ENCODE peak calls at places on chromosomes 12 and 14, in eight cellular contexts. One of them, this sample, is unnamed. For H3K9me3, the result is how much of the 10 kb centered on the place peaks cover.

GRCh38 chr12:42565633-42566032 is 23.9 kb downstream of the PRICKLE1 start:
- DNase-seq in AG04450: no peak
- DNase-seq in mucosa of descending colon: no peak
- DNase-seq in stomach: no peak
- DNase-seq in heart left ventricle: no peak
- DNase-seq in esophagus squamous epithelium: no peak
- DNase-seq in tibial nerve: no peak
- DNase-seq in breast epithelium: no peak
- DNase-seq in this sample: no peak

GRCh38 chr12:4806439-4807115 is 86.4 kb downstream of the GALNT8 start:
- DNase-seq in AG04450: no peak
- DNase-seq in mucosa of descending colon: no peak
- DNase-seq in stomach: no peak
- DNase-seq in heart left ventricle: no peak
- DNase-seq in esophagus squamous epithelium: no peak
- DNase-seq in tibial nerve: no peak
- DNase-seq in breast epithelium: no peak
- DNase-seq in this sample: no peak

GRCh38 chr12:11730299-11731041 is 81.0 kb downstream of the ETV6 start:
- DNase-seq in AG04450: no peak
- DNase-seq in mucosa of descending colon: peak
- DNase-seq in stomach: peak
- DNase-seq in heart left ventricle: no peak
- DNase-seq in esophagus squamous epithelium: no peak
- DNase-seq in tibial nerve: no peak
- DNase-seq in breast epithelium: peak
- DNase-seq in this sample: no peak

GRCh38 chr12:49885118-49885517 is 18.6 kb downstream of the FAIM2 start:
- DNase-seq in AG04450: no peak
- DNase-seq in mucosa of descending colon: no peak
- DNase-seq in stomach: no peak
- DNase-seq in heart left ventricle: no peak
- DNase-seq in esophagus squamous epithelium: no peak
- DNase-seq in tibial nerve: no peak
- DNase-seq in breast epithelium: no peak
- DNase-seq in this sample: no peak

GRCh38 chr12:12070674-12071661 is at the start of gene BCL2L14:
- DNase-seq in AG04450: no peak
- DNase-seq in mucosa of descending colon: no peak
- DNase-seq in stomach: no peak
- DNase-seq in heart left ventricle: no peak
- DNase-seq in esophagus squamous epithelium: no peak
- DNase-seq in tibial nerve: no peak
- DNase-seq in breast epithelium: no peak
- DNase-seq in this sample: no peak

GRCh38 chr12:131808744-131809371 is 19.3 kb upstream of the MMP17 start:
- DNase-seq in AG04450: no peak
- DNase-seq in mucosa of descending colon: peak
- DNase-seq in stomach: no peak
- DNase-seq in heart left ventricle: peak
- DNase-seq in esophagus squamous epithelium: no peak
- DNase-seq in tibial nerve: no peak
- DNase-seq in breast epithelium: no peak
- DNase-seq in this sample: peak

GRCh38 chr12:119949145-119949544 is 39.9 kb upstream of the BICDL1 start:
- DNase-seq in AG04450: no peak
- DNase-seq in mucosa of descending colon: no peak
- DNase-seq in stomach: peak
- DNase-seq in heart left ventricle: no peak
- DNase-seq in esophagus squamous epithelium: no peak
- DNase-seq in tibial nerve: no peak
- DNase-seq in breast epithelium: no peak
- DNase-seq in this sample: no peak

GRCh38 chr12:91196436-91196835 is 13.8 kb upstream of the DCN start:
- DNase-seq in AG04450: no peak
- DNase-seq in mucosa of descending colon: no peak
- DNase-seq in stomach: no peak
- DNase-seq in heart left ventricle: no peak
- DNase-seq in esophagus squamous epithelium: no peak
- DNase-seq in tibial nerve: no peak
- DNase-seq in breast epithelium: no peak
- DNase-seq in this sample: no peak

GRCh38 chr14:63508033-63508432 is 35.1 kb downstream of the PPP2R5E start:
- DNase-seq in AG04450: no peak
- DNase-seq in mucosa of descending colon: no peak
- DNase-seq in stomach: no peak
- DNase-seq in heart left ventricle: no peak
- DNase-seq in esophagus squamous epithelium: no peak
- DNase-seq in tibial nerve: no peak
- DNase-seq in breast epithelium: no peak
- DNase-seq in this sample: no peak

GRCh38 chr12:15620726-15621125 is 168.5 kb downstream of the EPS8 start:
- DNase-seq in AG04450: no peak
- DNase-seq in mucosa of descending colon: no peak
- DNase-seq in stomach: no peak
- DNase-seq in heart left ventricle: no peak
- DNase-seq in esophagus squamous epithelium: no peak
- DNase-seq in tibial nerve: no peak
- DNase-seq in breast epithelium: no peak
- DNase-seq in this sample: no peak

GRCh38 chr14:60734465-60735242 is at the start of gene MNAT1:
- DNase-seq in AG04450: peak
- DNase-seq in mucosa of descending colon: peak
- DNase-seq in stomach: peak
- DNase-seq in heart left ventricle: peak
- DNase-seq in esophagus squamous epithelium: peak
- DNase-seq in tibial nerve: peak
- DNase-seq in breast epithelium: peak
- DNase-seq in this sample: peak

GRCh38 chr14:99749142-99749541 is 44.1 kb upstream of the EML1 start:
- DNase-seq in AG04450: no peak
- DNase-seq in mucosa of descending colon: no peak
- DNase-seq in stomach: no peak
- DNase-seq in heart left ventricle: no peak
- DNase-seq in esophagus squamous epithelium: no peak
- DNase-seq in tibial nerve: no peak
- DNase-seq in breast epithelium: no peak
- DNase-seq in this sample: no peak

GRCh38 chr12:107344035-107344808 is 250.9 kb upstream of the CRY1 start:
- DNase-seq in AG04450: no peak
- DNase-seq in mucosa of descending colon: no peak
- DNase-seq in stomach: no peak
- DNase-seq in heart left ventricle: no peak
- DNase-seq in esophagus squamous epithelium: no peak
- DNase-seq in tibial nerve: no peak
- DNase-seq in breast epithelium: no peak
- DNase-seq in this sample: no peak

GRCh38 chr12:11839093-11839641 is 189.7 kb downstream of the ETV6 start:
- DNase-seq in AG04450: no peak
- DNase-seq in mucosa of descending colon: no peak
- DNase-seq in stomach: no peak
- DNase-seq in heart left ventricle: peak
- DNase-seq in esophagus squamous epithelium: no peak
- DNase-seq in tibial nerve: no peak
- DNase-seq in breast epithelium: no peak
- DNase-seq in this sample: peak

GRCh38 chr12:63882844-63883243 is 38.3 kb downstream of the SRGAP1 start:
- DNase-seq in AG04450: peak
- DNase-seq in mucosa of descending colon: no peak
- DNase-seq in stomach: no peak
- DNase-seq in heart left ventricle: peak
- DNase-seq in esophagus squamous epithelium: no peak
- DNase-seq in tibial nerve: no peak
- DNase-seq in breast epithelium: no peak
- DNase-seq in this sample: no peak

GRCh38 chr12:82314406-82314892 is 43.7 kb downstream of the CCDC59 start:
- DNase-seq in AG04450: no peak
- DNase-seq in mucosa of descending colon: peak
- DNase-seq in stomach: peak
- DNase-seq in heart left ventricle: no peak
- DNase-seq in esophagus squamous epithelium: no peak
- DNase-seq in tibial nerve: no peak
- DNase-seq in breast epithelium: no peak
- DNase-seq in this sample: peak

DNA sequence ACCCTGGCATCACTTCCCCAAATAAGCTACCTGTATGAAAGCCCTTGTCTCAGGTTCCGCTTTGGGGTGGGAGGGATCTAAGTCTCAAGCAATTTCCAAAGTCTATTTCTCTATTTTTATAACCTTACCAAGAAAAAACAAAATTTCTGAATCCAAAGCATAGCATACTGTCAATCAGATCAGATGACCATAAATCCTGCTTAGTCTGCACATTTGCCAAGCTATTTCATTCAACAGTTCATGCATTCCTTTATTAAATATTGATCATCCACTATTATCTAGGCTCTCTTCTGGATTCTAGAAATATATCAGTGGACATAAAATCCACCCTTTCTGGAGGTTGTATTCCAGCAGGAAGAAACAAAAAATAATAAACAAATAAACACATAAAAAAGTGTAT is 263.5 kb upstream of the USP15 start:
- DNase-seq in AG04450: no peak
- DNase-seq in mucosa of descending colon: no peak
- DNase-seq in stomach: no peak
- DNase-seq in heart left ventricle: no peak
- DNase-seq in esophagus squamous epithelium: no peak
- DNase-seq in tibial nerve: no peak
- DNase-seq in breast epithelium: no peak
- DNase-seq in this sample: no peak
- H3K9me3 ChIP-seq in AG04450: under half
- H3K9me3 ChIP-seq in mucosa of descending colon: under half
- H3K9me3 ChIP-seq in stomach: under half
- H3K9me3 ChIP-seq in heart left ventricle: under half
- H3K9me3 ChIP-seq in esophagus squamous epithelium: under half
- H3K9me3 ChIP-seq in tibial nerve: under half
- H3K9me3 ChIP-seq in breast epithelium: under half
- H3K9me3 ChIP-seq in this sample: under half

DNA sequence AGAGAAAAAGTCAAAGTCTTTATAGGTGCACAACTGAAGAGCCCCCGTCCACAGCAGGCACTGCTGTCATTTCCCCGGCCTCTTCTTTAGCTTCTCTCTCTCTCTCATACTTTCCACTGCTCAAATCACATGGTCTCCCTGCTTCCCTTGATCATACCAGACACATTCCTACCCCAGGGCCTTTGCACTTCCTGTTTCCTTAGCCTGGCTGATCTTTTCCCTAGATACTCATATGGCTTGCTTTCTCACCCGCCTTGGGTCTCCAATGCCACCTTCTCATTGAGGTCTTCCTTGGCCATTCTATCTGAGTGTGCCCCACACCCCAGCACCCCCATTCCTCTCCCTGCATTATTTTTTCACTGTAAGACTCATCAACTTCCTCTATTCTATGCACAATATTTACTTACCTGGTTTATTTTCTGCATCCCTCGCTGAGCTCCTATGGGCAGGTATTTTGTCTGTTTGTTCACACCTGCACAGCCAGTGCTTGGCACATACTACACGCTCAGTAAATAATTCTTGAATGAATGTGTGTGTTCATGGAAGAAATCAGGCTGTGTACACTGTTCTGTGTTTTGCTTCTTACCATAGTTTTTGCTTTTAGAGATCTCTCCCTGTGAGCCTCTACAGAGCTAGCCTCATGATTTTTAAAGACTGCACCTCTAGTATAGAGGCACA is 31.9 kb downstream of the SERPINA1 start:
- DNase-seq in AG04450: no peak
- DNase-seq in mucosa of descending colon: no peak
- DNase-seq in stomach: peak
- DNase-seq in heart left ventricle: no peak
- DNase-seq in esophagus squamous epithelium: no peak
- DNase-seq in tibial nerve: no peak
- DNase-seq in breast epithelium: peak
- DNase-seq in this sample: no peak
- H3K9me3 ChIP-seq in AG04450: under half
- H3K9me3 ChIP-seq in mucosa of descending colon: under half
- H3K9me3 ChIP-seq in stomach: under half
- H3K9me3 ChIP-seq in heart left ventricle: under half
- H3K9me3 ChIP-seq in esophagus squamous epithelium: under half
- H3K9me3 ChIP-seq in tibial nerve: under half
- H3K9me3 ChIP-seq in breast epithelium: under half
- H3K9me3 ChIP-seq in this sample: under half

DNA sequence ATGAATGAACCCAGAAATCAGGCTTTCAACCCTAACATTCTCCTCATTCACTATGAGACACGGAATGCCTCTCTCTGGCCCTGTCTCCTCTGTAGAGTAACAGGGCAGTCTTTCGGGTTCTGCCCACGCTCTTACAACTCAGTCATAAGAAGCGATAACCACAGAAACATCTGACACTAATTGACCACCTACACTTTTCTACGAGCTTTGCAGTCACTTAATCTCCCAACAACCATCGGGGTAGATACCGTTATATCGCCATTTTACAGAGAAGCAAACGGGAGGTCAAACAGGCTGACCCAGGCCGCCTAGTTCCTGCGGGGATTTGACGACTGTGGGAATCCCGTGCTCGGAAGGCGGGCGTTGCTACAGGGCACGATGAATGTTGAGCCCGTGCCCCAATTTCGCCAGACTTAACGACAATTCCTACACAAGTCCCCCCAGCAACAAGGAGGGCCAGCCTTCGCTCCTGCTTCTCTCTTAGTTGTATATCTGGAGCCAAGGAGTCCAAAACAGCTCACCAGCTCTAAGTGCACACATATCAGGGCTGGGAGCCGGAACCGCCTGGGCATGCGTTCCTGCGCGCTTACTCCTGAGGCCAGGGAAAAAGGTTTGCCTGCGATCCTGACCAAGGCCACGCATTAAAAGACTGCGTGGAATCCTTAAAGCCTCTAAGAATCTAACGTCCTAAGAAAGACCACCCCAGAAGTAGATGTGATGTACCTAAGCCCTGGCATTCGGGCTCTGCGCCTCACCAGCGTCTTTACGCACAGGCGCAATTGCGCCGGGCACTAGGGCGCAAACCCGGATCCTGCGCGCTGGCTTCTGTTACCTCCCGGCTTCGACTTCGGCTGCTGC is 38.7 kb upstream of the TBX5 start:
- DNase-seq in AG04450: no peak
- DNase-seq in mucosa of descending colon: no peak
- DNase-seq in stomach: no peak
- DNase-seq in heart left ventricle: no peak
- DNase-seq in esophagus squamous epithelium: no peak
- DNase-seq in tibial nerve: no peak
- DNase-seq in breast epithelium: no peak
- DNase-seq in this sample: no peak
- H3K9me3 ChIP-seq in AG04450: under half
- H3K9me3 ChIP-seq in mucosa of descending colon: under half
- H3K9me3 ChIP-seq in stomach: under half
- H3K9me3 ChIP-seq in heart left ventricle: under half
- H3K9me3 ChIP-seq in esophagus squamous epithelium: under half
- H3K9me3 ChIP-seq in tibial nerve: under half
- H3K9me3 ChIP-seq in breast epithelium: under half
- H3K9me3 ChIP-seq in this sample: under half

DNA sequence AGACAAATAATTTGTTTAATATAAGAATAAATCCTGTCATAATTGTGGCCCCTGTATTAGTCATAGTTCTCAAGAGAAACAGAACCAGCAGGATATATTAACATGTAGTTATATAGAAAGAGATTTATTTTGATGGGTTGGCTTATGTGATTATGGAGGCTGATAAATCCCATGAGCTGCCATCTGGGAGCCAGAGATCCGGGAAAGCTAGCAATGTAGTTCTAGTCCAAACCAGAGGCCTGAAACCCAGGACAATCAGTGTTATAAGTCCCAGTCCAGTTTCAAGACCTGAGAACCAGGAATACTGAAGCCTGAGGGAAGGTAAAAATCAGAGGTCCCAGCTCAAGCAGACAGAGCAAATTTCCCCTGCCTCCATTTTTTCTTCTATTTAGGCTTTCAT is 435.8 kb downstream of the RPL10L start:
- DNase-seq in AG04450: no peak
- DNase-seq in mucosa of descending colon: no peak
- DNase-seq in stomach: no peak
- DNase-seq in heart left ventricle: no peak
- DNase-seq in esophagus squamous epithelium: no peak
- DNase-seq in tibial nerve: no peak
- DNase-seq in breast epithelium: no peak
- DNase-seq in this sample: no peak
- H3K9me3 ChIP-seq in AG04450: under half
- H3K9me3 ChIP-seq in mucosa of descending colon: under half
- H3K9me3 ChIP-seq in stomach: under half
- H3K9me3 ChIP-seq in heart left ventricle: under half
- H3K9me3 ChIP-seq in esophagus squamous epithelium: under half
- H3K9me3 ChIP-seq in tibial nerve: under half
- H3K9me3 ChIP-seq in breast epithelium: under half
- H3K9me3 ChIP-seq in this sample: under half

This sample was measured in right lobe of liver.